ENCODE peak calls at places on chromosomes 11 and 22, in four cellular contexts. C is cerebellum, K is transverse colon, L is NCI-H1694. M is an unnamed sample.

GRCh38 chr11:6655790-6656580 is at the start of gene DCHS1:
- DNase-seq in C (peak), K (peak), L (no peak), M (no peak)

GRCh38 chr22:32823024-32823730 is 21.7 kb downstream of the TIMP3 start:
- DNase-seq in C (no peak), K (peak), L (no peak), M (no peak)

GRCh38 chr22:48042621-48043395 is 1280.4 kb downstream of the TBC1D22A start:
- DNase-seq in C (no peak), K (no peak), L (no peak), M (no peak)

GRCh38 chr11:28257761-28258160 is 149.6 kb downstream of the METTL15 start:
- DNase-seq in C (no peak), K (no peak), L (no peak), M (no peak)

GRCh38 chr11:72899238-72899637 is 85.0 kb downstream of the ATG16L2 start:
- DNase-seq in C (no peak), K (no peak), L (no peak), M (no peak)

GRCh38 chr11:119902656-119903181 is 173.7 kb upstream of the NECTIN1 start:
- DNase-seq in C (no peak), K (no peak), L (no peak), M (no peak)

GRCh38 chr11:121595717-121596156 is 143.0 kb upstream of the SORL1-AS1 start:
- DNase-seq in C (no peak), K (no peak), L (no peak), M (no peak)

GRCh38 chr11:118628432-118628831 is 21.0 kb downstream of the PHLDB1 start:
- DNase-seq in C (peak), K (no peak), L (no peak), M (no peak)

GRCh38 chr22:20551805-20552449 is 44.5 kb downstream of the MED15 start:
- DNase-seq in C (no peak), K (no peak), L (no peak), M (no peak)

GRCh38 chr11:36306888-36307287 is 10.8 kb downstream of the PRR5L start:
- DNase-seq in C (no peak), K (no peak), L (peak), M (no peak)

GRCh38 chr11:75337195-75337654 is 14.2 kb downstream of the ARRB1 start:
- DNase-seq in C (no peak), K (no peak), L (no peak), M (no peak)

GRCh38 chr22:45582236-45582954 is 79.7 kb downstream of the FBLN1 start:
- DNase-seq in C (no peak), K (no peak), L (no peak), M (no peak)

GRCh38 chr22:38397189-38398097 is 57.6 kb downstream of the KCNJ4 start:
- DNase-seq in C (no peak), K (peak), L (no peak), M (no peak)

GRCh38 chr11:96154802-96155520 is 188.0 kb downstream of the MAML2 start:
- DNase-seq in C (peak), K (no peak), L (no peak), M (no peak)

GRCh38 chr11:1747753-1748466 is 2.5 kb downstream of the IFITM10 start:
- DNase-seq in C (peak), K (no peak), L (no peak), M (no peak)

GRCh38 chr11:116707250-116707649 is 65.5 kb downstream of the BUD13 start:
- DNase-seq in C (peak), K (peak), L (no peak), M (no peak)

GRCh38 chr11:94926698-94927237 is 46.6 kb downstream of the CWC15 start:
- DNase-seq in C (no peak), K (peak), L (no peak), M (no peak)

GRCh38 chr11:11577246-11577855 is 44.5 kb downstream of the GALNT18 start:
- DNase-seq in C (no peak), K (no peak), L (no peak), M (no peak)

GRCh38 chr22:47163481-47163875 is 401.0 kb downstream of the TBC1D22A start:
- DNase-seq in C (no peak), K (peak), L (no peak), M (no peak)

GRCh38 chr11:45100338-45100737 is 46.1 kb upstream of the PRDM11 start:
- DNase-seq in C (peak), K (no peak), L (peak), M (no peak)

GRCh38 chr11:1082346-1082727 is 7.7 kb downstream of the MUC2 start:
- DNase-seq in C (no peak), K (no peak), L (no peak), M (no peak)

GRCh38 chr22:36469094-36469710 is 12.2 kb downstream of the TXN2 start:
- DNase-seq in C (peak), K (no peak), L (no peak), M (no peak)

GRCh38 chr22:45072322-45072903 is 62.6 kb upstream of the PHF21B start:
- DNase-seq in C (no peak), K (no peak), L (no peak), M (no peak)

GRCh38 chr11:96228472-96228871 is 114.5 kb downstream of the MAML2 start:
- DNase-seq in C (no peak), K (peak), L (no peak), M (no peak)

GRCh38 chr11:62004473-62004872 is 37.0 kb upstream of the FTH1 start:
- DNase-seq in C (no peak), K (peak), L (no peak), M (no peak)

GRCh38 chr11:15291885-15292284 is 177.2 kb downstream of the INSC start:
- DNase-seq in C (peak), K (no peak), L (peak), M (no peak)

GRCh38 chr22:37887610-37888378 is 18.3 kb upstream of the MICALL1 start:
- DNase-seq in C (peak), K (no peak), L (no peak), M (no peak)

GRCh38 chr22:24424001-24424900 is 3.1 kb upstream of the ADORA2A start:
- DNase-seq in C (no peak), K (no peak), L (no peak), M (no peak)

GRCh38 chr22:28903080-28903479 is 19.7 kb downstream of the ZNRF3 start:
- DNase-seq in C (no peak), K (no peak), L (no peak), M (no peak)

GRCh38 chr11:65426839-65427690 is 4.5 kb downstream of the NEAT1 start:
- DNase-seq in C (peak), K (peak), L (no peak), M (no peak)

GRCh38 chr11:86374586-86374985 is at the start of gene CCDC81:
- DNase-seq in C (no peak), K (no peak), L (no peak), M (no peak)